ENCODE peak calls at places on chromosome 5, in four cellular contexts. B, I, N and K are unnamed samples.

GRCh38 chr5:132670218-132670617 is 3.6 kb upstream of the IL4 start:
- DNase-seq in N (no peak), I (no peak), B (no peak), K (no peak)

GRCh38 chr5:31364881-31365636 is 166.8 kb downstream of the DROSHA start:
- DNase-seq in B (no peak), I (no peak), N (no peak), K (no peak)

GRCh38 chr5:116271432-116271831 is 186.6 kb downstream of the COMMD10 start:
- DNase-seq in N (no peak), B (no peak), I (no peak), K (no peak)

GRCh38 chr5:177479774-177480173 is 6.3 kb upstream of the DBN1 start:
- DNase-seq in N (no peak), B (no peak), I (no peak), K (no peak)

GRCh38 chr5:168941901-168942300 is 359.0 kb downstream of the SLIT3 start:
- DNase-seq in I (no peak), B (peak), N (no peak), K (peak)

GRCh38 chr5:147619281-147619680 is 109.4 kb upstream of the DPYSL3 start:
- DNase-seq in I (no peak), N (no peak), B (no peak), K (no peak)

GRCh38 chr5:149185067-149185466 is 43.8 kb downstream of the ABLIM3 start:
- DNase-seq in I (no peak), N (no peak), B (no peak), K (no peak)

GRCh38 chr5:11687498-11687897 is 216.7 kb downstream of the CTNND2 start:
- DNase-seq in I (no peak), B (no peak), N (no peak), K (no peak)

GRCh38 chr5:52810426-52810825 is 22.7 kb downstream of the ITGA1 start:
- DNase-seq in I (no peak), N (no peak), B (no peak), K (no peak)

GRCh38 chr5:132342291-132343180 is 27.0 kb upstream of the SLC22A5 start:
- DNase-seq in N (no peak), B (no peak), I (no peak), K (no peak)

GRCh38 chr5:147101654-147102053 is 133.2 kb upstream of the STK32A start:
- DNase-seq in I (no peak), N (no peak), B (no peak), K (no peak)

GRCh38 chr5:78907255-78907886 is 77.7 kb downstream of the ARSB start:
- DNase-seq in N (peak), I (no peak), B (no peak), K (no peak)

GRCh38 chr5:55438931-55439477 is 95.8 kb downstream of the PLPP1 start:
- DNase-seq in I (peak), B (no peak), N (no peak), K (no peak)

GRCh38 chr5:67165524-67166459 is 30.8 kb downstream of the CD180 start:
- DNase-seq in I (no peak), B (no peak), N (no peak), K (peak)

GRCh38 chr5:79357401-79357800 is 121.5 kb downstream of the JMY start:
- DNase-seq in N (no peak), B (no peak), I (no peak), K (no peak)

GRCh38 chr5:133240425-133241091 is 188.7 kb downstream of the HSPA4 start:
- DNase-seq in N (peak), I (peak), B (no peak), K (peak)

GRCh38 chr5:139181835-139182452 is 16.2 kb downstream of the SIL1 start:
- DNase-seq in N (no peak), I (no peak), B (no peak), K (no peak)

GRCh38 chr5:16931334-16932110 is 4.6 kb downstream of the MYO10 start:
- DNase-seq in I (no peak), B (no peak), N (no peak), K (no peak)

GRCh38 chr5:138975098-138975847 is 100.1 kb upstream of the LRRTM2 start:
- DNase-seq in N (no peak), B (no peak), I (no peak), K (peak)

GRCh38 chr5:179700401-179700918 is 1.7 kb downstream of the CANX start:
- DNase-seq in I (peak), B (no peak), N (no peak), K (peak)

GRCh38 chr5:95715799-95716461 is 15.2 kb upstream of the RHOBTB3 start:
- DNase-seq in B (no peak), I (no peak), N (no peak), K (no peak)

GRCh38 chr5:96530901-96531300 is 97.9 kb upstream of the PCSK1 start:
- DNase-seq in B (no peak), I (no peak), N (no peak), K (no peak)

GRCh38 chr5:145479271-145479670 is 355.9 kb downstream of the PRELID2 start:
- DNase-seq in N (no peak), B (no peak), I (no peak), K (no peak)

DNA sequence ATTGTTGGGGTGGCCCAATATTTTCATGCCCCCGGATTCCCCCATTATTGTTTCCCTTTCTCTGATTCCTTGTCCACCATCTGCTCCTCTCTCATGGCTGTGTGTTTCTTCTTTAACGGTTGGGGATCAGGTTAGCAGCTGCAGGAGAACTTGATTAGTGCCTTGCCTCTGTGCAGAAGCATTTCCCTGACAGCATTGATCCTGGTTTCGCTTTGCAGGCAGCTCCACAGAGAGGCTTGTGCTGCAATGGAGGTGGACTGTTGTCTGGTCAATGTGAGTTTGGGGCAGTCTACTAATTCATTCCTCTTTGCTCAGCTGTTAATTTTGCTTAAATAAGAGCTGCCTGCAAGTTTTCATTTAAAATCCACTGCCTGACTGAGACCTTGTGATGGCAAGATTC is 32.5 kb upstream of the SSBP2 start:
- DNase-seq in N (no peak), I (no peak), B (no peak), K (no peak)
- TF ChIP-seq FOXK2 in N (no peak), I (no peak), B (no peak), K (no peak)

DNA sequence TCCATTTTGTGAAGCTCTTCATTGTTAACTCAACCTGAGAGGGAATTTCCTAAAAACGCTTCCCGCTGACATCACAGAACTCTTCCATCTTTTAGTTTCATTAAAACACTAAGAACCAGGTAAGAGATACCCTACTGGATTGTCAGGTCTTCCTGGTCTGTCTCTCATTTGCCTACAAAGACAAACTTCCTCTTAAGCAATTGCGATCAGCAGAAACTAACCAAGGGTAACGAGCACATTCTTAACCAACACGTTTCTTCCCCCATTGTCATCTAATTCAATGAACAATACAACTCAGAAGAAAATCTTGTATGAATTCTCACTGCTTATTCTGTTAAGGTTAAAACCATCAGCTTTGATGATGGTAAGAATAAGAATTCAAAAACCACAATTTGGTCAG is 6.6 kb downstream of the FBXW11 start:
- DNase-seq in N (peak), I (no peak), B (no peak), K (no peak)
- TF ChIP-seq FOXK2 in N (no peak), I (no peak), B (no peak), K (no peak)

GRCh38 chr5:65255294-65255693 is 226.4 kb downstream of the ADAMTS6 start:
- DNase-seq in N (no peak), B (no peak), I (no peak), K (no peak)
- TF ChIP-seq FOXK2 in N (no peak), B (no peak), I (no peak), K (no peak)

GRCh38 chr5:154214236-154215106 is 23.9 kb downstream of the GALNT10 start:
- DNase-seq in I (no peak), N (no peak), B (no peak), K (no peak)
- TF ChIP-seq FOXK2 in I (no peak), N (no peak), B (no peak), K (no peak)

GRCh38 chr5:118548761-118549160 is 439.6 kb downstream of the DTWD2 start:
- DNase-seq in B (no peak), I (peak), N (no peak), K (no peak)
- TF ChIP-seq FOXK2 in B (no peak), I (no peak), N (no peak), K (no peak)

GRCh38 chr5:157322581-157322980 is 56.7 kb downstream of the CYFIP2 start:
- DNase-seq in I (no peak), N (no peak), B (no peak), K (no peak)
- TF ChIP-seq FOXK2 in I (no peak), N (no peak), B (no peak), K (no peak)